ENCODE peak calls at places on chromosomes 7 and 10, in nine cellular contexts. B is cerebellar nuclear complex; J is cardiac septum; C is choroid plexus epithelial cell; M is activated CD4-positive, alpha-beta T cell treated with anti-CD3 and anti-CD28 coated beads, Interleukin-2, amount 50 U/mL, for 4 hours; Q is aorta; P is NCI-H774; A is DMS79; R is activated effector memory CD4-positive, alpha-beta T cell treated with anti-CD3 and anti-CD28 coated beads, Interleukin-2, amount 50 U/mL, for 16 hours. U is an unnamed sample.

GRCh38 chr7:128830231-128831177 is at the start of gene FLNC:
- DNase-seq in B (no peak), J (no peak), C (peak; percentile 71), M (no peak), Q (peak; percentile 76), P (no peak), A (no peak), R (peak; percentile 71), U (peak; percentile 77)

GRCh38 chr7:98156700-98157099 is 50.0 kb downstream of the LMTK2 start:
- DNase-seq in B (no peak), J (no peak), C (no peak), M (no peak), Q (no peak), P (no peak), A (no peak), R (no peak), U (no peak)

GRCh38 chr10:11625019-11625735 is 13.7 kb upstream of the USP6NL start:
- DNase-seq in B (no peak), J (no peak), C (no peak), M (no peak), Q (peak; percentile 54), P (no peak), A (no peak), R (no peak), U (no peak)

GRCh38 chr7:20064974-20065862 is 152.0 kb downstream of the MACC1 start:
- DNase-seq in B (no peak), J (no peak), C (peak; percentile 75), M (no peak), Q (no peak), P (no peak), A (peak; percentile 60), R (no peak), U (no peak)

GRCh38 chr7:151251926-151252835 is 3.7 kb upstream of the SMARCD3 start:
- DNase-seq in B (no peak), J (peak; percentile 88), C (peak; percentile 80), M (no peak), Q (peak; percentile 78), P (peak; percentile 75), A (no peak), R (no peak), U (peak; percentile 86)

GRCh38 chr7:2855386-2855785 is 11.3 kb upstream of the GNA12 start:
- DNase-seq in B (no peak), J (no peak), C (no peak), M (no peak), Q (no peak), P (no peak), A (no peak), R (no peak), U (no peak)

GRCh38 chr7:33334349-33334748 is 205.0 kb downstream of the BBS9 start:
- DNase-seq in B (no peak), J (no peak), C (peak; percentile 60), M (no peak), Q (no peak), P (no peak), A (no peak), R (no peak), U (no peak)

GRCh38 chr7:100467638-100468373 is 3.7 kb upstream of the SPACDR start:
- DNase-seq in B (no peak), J (no peak), C (no peak), M (no peak), Q (no peak), P (no peak), A (peak; percentile 12), R (no peak), U (no peak)

GRCh38 chr7:80136276-80137045 is 1.8 kb downstream of the GNAI1 start:
- DNase-seq in B (no peak), J (no peak), C (peak; percentile 54), M (no peak), Q (no peak), P (no peak), A (no peak), R (no peak), U (no peak)

GRCh38 chr10:105770813-105771212 is 1129.7 kb downstream of the SORCS3 start:
- DNase-seq in B (no peak), J (no peak), C (no peak), M (no peak), Q (no peak), P (no peak), A (no peak), R (no peak), U (no peak)

GRCh38 chr10:98924526-98924925 is 311.1 kb downstream of the HPSE2 start:
- DNase-seq in B (no peak), J (no peak), C (no peak), M (no peak), Q (no peak), P (no peak), A (no peak), R (no peak), U (no peak)